ENCODE peak calls at places on chromosomes 7 and 10, in five cellular contexts. M is HepG2, V is K562, P is GM12878, S is H1. U is an unnamed sample.

GRCh38 chr10:66788142-66788541 is 137.7 kb upstream of the LRRTM3 start:
- DNase-seq in V (no peak), P (no peak), M (no peak), S (no peak), U (no peak)

GRCh38 chr10:69907517-69907916 is 105.8 kb downstream of the COL13A1 start:
- DNase-seq in S (no peak), P (no peak), V (no peak), M (no peak), U (no peak)

GRCh38 chr10:28975891-28976471 is 298.7 kb downstream of the BAMBI start:
- DNase-seq in M (peak; percentile 10), V (no peak), P (no peak), S (no peak), U (no peak)

GRCh38 chr7:36119005-36119711 is 33.9 kb upstream of the EEPD1 start:
- DNase-seq in P (no peak), S (no peak), V (no peak), M (peak; percentile 73), U (peak; percentile 78)

GRCh38 chr7:3432916-3433315 is 131.9 kb downstream of the SDK1 start:
- DNase-seq in V (no peak), P (no peak), S (no peak), M (no peak), U (no peak)

GRCh38 chr10:44874176-44874575 is 37.0 kb upstream of the TMEM72 start:
- DNase-seq in V (no peak), P (no peak), M (no peak), S (no peak), U (no peak)

GRCh38 chr10:5876181-5876768 is 13.4 kb downstream of the ANKRD16 start:
- DNase-seq in S (no peak), V (no peak), M (no peak), P (no peak), U (no peak)

GRCh38 chr7:28592861-28593260 is 180.5 kb downstream of the CREB5 start:
- DNase-seq in V (no peak), P (no peak), S (no peak), M (no peak), U (no peak)

GRCh38 chr7:123538189-123538714 is 3.9 kb upstream of the IQUB start:
- DNase-seq in P (no peak), S (no peak), M (no peak), V (peak; percentile 56), U (no peak)

GRCh38 chr7:102146122-102146521 is 140.5 kb upstream of the SH2B2 start:
- DNase-seq in V (no peak), S (no peak), M (no peak), P (no peak), U (no peak)

GRCh38 chr10:99881371-99881770 is 98.9 kb downstream of the ABCC2 start:
- DNase-seq in P (no peak), S (no peak), M (no peak), V (no peak), U (no peak)

GRCh38 chr7:47100815-47101435 is 481.0 kb downstream of the TNS3 start:
- DNase-seq in M (peak; percentile 57), S (peak; percentile 81), V (peak; percentile 39), P (no peak), U (peak; percentile 45)

GRCh38 chr7:54111850-54112249 is 430.3 kb upstream of the VSTM2A start:
- DNase-seq in V (no peak), M (no peak), P (no peak), S (no peak), U (no peak)

GRCh38 chr10:101067356-101068083 is 5.7 kb downstream of the KAZALD1 start:
- DNase-seq in V (peak; percentile 55), M (peak; percentile 81), P (peak; percentile 44), S (peak; percentile 94), U (peak; percentile 84)

GRCh38 chr10:82742478-82742877 is 867.5 kb downstream of the NRG3 start:
- DNase-seq in V (no peak), M (no peak), S (no peak), P (no peak), U (peak; percentile 13)

GRCh38 chr10:17375936-17376584 is 78.3 kb downstream of the ST8SIA6 start:
- DNase-seq in P (no peak), S (peak; percentile 87), M (peak; percentile 17), V (peak; percentile 51), U (peak; percentile 7)

GRCh38 chr10:55242544-55242943 is 441.5 kb upstream of the PCDH15 start:
- DNase-seq in V (no peak), P (no peak), S (no peak), M (no peak), U (no peak)

GRCh38 chr7:3028071-3028766 is 15.4 kb downstream of the CARD11 start:
- DNase-seq in S (no peak), P (no peak), M (no peak), V (no peak), U (peak; percentile 79)

GRCh38 chr10:132572545-132572937 is 35.0 kb downstream of the INPP5A start:
- DNase-seq in S (no peak), V (no peak), M (no peak), P (no peak), U (peak; percentile 44)

GRCh38 chr10:123270806-123271205 is 116.6 kb downstream of the BUB3 start:
- DNase-seq in S (no peak), M (no peak), P (no peak), V (no peak), U (no peak)

GRCh38 chr7:14870394-14870793 is 32.2 kb downstream of the DGKB start:
- DNase-seq in V (no peak), S (no peak), M (no peak), P (no peak), U (no peak)

GRCh38 chr7:155108144-155108901 is 38.2 kb downstream of the HTR5A start:
- DNase-seq in M (no peak), V (no peak), S (no peak), P (no peak), U (no peak)

GRCh38 chr7:3033581-3033980 is 10.1 kb downstream of the CARD11 start:
- DNase-seq in M (no peak), V (no peak), S (no peak), P (no peak), U (no peak)

GRCh38 chr7:18778594-18778993 is 283.0 kb downstream of the HDAC9 start:
- DNase-seq in M (no peak), S (no peak), V (no peak), P (no peak), U (no peak)

GRCh38 chr7:83876593-83876992 is 227.7 kb upstream of the SEMA3E start:
- DNase-seq in P (no peak), S (no peak), V (no peak), M (no peak), U (no peak)

GRCh38 chr7:133433165-133433812 is 180.4 kb downstream of the EXOC4 start:
- DNase-seq in S (no peak), P (no peak), M (peak; percentile 71), V (no peak), U (no peak)

DNA sequence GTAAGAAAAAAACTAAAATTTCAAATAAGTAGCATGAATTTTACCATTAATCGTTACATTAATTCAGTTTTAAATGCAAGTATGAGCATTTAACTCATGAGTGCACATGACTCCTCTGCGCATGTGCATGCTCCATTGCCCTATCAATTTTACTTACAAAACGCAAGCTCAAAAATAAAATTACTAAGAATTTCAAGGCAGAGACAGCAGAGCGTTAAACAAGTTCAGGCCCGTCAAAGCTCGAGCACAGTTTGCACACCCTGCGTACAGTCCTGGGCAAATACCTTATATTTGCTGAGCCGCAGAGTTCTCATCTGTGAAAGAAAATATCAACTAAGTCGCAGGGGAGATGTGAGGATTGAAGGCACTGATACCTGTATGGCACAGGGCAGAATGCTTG is 373.6 kb downstream of the BBS9 start:
- DNase-seq in M (no peak), P (no peak), V (no peak), S (no peak), U (no peak)
- TF ChIP-seq CHD2 in M (no peak), P (no peak), V (no peak), S (no peak), U (no peak)

GRCh38 chr10:33215635-33216034 is 118.8 kb downstream of the NRP1 start:
- DNase-seq in P (no peak), M (no peak), S (no peak), V (no peak), U (no peak)
- TF ChIP-seq EP300 in P (no peak), M (no peak), S (no peak), V (no peak), U (no peak)

GRCh38 chr7:106037489-106038176 is 74.5 kb downstream of the SYPL1 start:
- DNase-seq in P (no peak), V (no peak), M (no peak), S (no peak), U (no peak)
- TF ChIP-seq HDAC2 in P (no peak), V (no peak), M (no peak), S (no peak), U (no peak)

DNA sequence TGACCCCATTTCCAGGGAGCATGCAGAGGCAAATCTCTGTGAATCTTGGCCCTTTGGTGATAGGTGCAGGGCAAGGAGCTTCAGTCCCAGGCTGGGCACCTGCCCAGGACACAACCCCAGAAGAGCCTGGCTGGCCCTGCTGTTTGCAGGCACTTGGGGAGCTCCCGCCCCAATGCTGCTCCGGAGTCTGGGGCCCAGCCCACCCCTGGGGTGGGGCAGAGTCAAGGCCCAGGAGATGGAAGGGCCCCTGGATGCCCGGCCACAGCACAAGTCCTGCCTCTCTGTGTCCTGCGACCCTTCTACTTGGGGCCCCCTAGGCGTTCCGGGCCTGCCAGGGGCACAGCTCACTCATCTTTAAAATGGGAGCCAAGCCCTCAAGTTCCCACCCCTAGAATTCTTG is 24.7 kb downstream of the PDGFA start:
- DNase-seq in M (no peak), V (no peak), S (peak; percentile 39), P (no peak), U (no peak)
- TF ChIP-seq CHD2 in M (no peak), V (no peak), S (no peak), P (no peak), U (no peak)

GRCh38 chr10:92103376-92104084 is 180.0 kb downstream of the BTAF1 start:
- DNase-seq in M (peak; percentile 48), P (no peak), V (no peak), S (no peak), U (no peak)
- TF ChIP-seq EP300 in M (no peak), P (no peak), V (no peak), S (no peak), U (no peak)

DNA sequence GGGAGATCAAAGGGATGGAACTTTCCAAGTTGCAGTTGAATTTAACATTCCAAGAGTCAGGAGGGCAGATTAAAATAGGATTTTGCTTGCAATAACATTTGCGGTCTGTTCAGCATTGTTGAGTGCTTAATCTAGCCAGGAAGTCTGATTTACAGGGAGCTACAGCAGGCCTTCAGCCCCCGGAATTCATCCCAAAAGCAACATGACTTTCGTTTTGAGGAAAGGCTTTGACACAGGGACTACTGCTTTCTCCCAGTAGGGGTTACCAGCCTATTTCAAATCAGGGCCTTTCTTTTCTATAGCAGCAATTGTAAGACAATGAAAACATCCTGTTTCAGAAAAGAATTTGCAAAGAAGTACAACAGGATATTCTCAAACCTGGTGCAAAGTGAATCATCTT is 279.7 kb upstream of the PITRM1 start:
- DNase-seq in M (no peak), V (no peak), S (no peak), P (no peak), U (no peak)
- TF ChIP-seq HDAC2 in M (no peak), V (no peak), S (no peak), P (no peak), U (no peak)

GRCh38 chr7:710161-710560 is 16.3 kb upstream of the DNAAF5 start:
- DNase-seq in M (no peak), V (no peak), S (no peak), P (no peak), U (no peak)
- TF ChIP-seq CHD2 in M (no peak), V (no peak), S (no peak), P (no peak), U (no peak)